ENCODE peak calls at places on chromosomes 6 and 20, in five cellular contexts. One of them, this sample, is unnamed.

GRCh38 chr6:169159331-169159730 is 94.3 kb downstream of the THBS2 start:
- DNase-seq in fibroblast of lung: no peak
- DNase-seq in H9: no peak
- DNase-seq in PC-3: no peak
- DNase-seq in mesenchymal stem cell: no peak
- DNase-seq in this sample: no peak

GRCh38 chr20:728022-728944 is 40.0 kb downstream of the SLC52A3 start:
- DNase-seq in fibroblast of lung: peak
- DNase-seq in H9: peak
- DNase-seq in PC-3: peak
- DNase-seq in mesenchymal stem cell: peak
- DNase-seq in this sample: peak

GRCh38 chr20:60062431-60063336 is 104.5 kb downstream of the CDH26 start:
- DNase-seq in fibroblast of lung: peak
- DNase-seq in H9: peak
- DNase-seq in PC-3: no peak
- DNase-seq in mesenchymal stem cell: peak
- DNase-seq in this sample: peak

GRCh38 chr20:33408313-33408712 is 7.0 kb upstream of the CDK5RAP1 start:
- DNase-seq in fibroblast of lung: no peak
- DNase-seq in H9: no peak
- DNase-seq in PC-3: no peak
- DNase-seq in mesenchymal stem cell: no peak
- DNase-seq in this sample: no peak

GRCh38 chr6:44286285-44286565 is 16.0 kb downstream of the TMEM151B start:
- DNase-seq in fibroblast of lung: no peak
- DNase-seq in H9: no peak
- DNase-seq in PC-3: no peak
- DNase-seq in mesenchymal stem cell: no peak
- DNase-seq in this sample: no peak

GRCh38 chr6:110566346-110567125 is 90.1 kb upstream of the SLC22A16 start:
- DNase-seq in fibroblast of lung: peak
- DNase-seq in H9: no peak
- DNase-seq in PC-3: no peak
- DNase-seq in mesenchymal stem cell: peak
- DNase-seq in this sample: peak

GRCh38 chr6:55180258-55180657 is 5.9 kb downstream of the HCRTR2 start:
- DNase-seq in fibroblast of lung: no peak
- DNase-seq in H9: no peak
- DNase-seq in PC-3: no peak
- DNase-seq in mesenchymal stem cell: no peak
- DNase-seq in this sample: no peak

GRCh38 chr20:6819599-6819998 is 52.1 kb downstream of the BMP2 start:
- DNase-seq in fibroblast of lung: no peak
- DNase-seq in H9: no peak
- DNase-seq in PC-3: peak
- DNase-seq in mesenchymal stem cell: peak
- DNase-seq in this sample: no peak

GRCh38 chr6:45426251-45426650 is 48.5 kb upstream of the SUPT3H start:
- DNase-seq in fibroblast of lung: no peak
- DNase-seq in H9: no peak
- DNase-seq in PC-3: no peak
- DNase-seq in mesenchymal stem cell: no peak
- DNase-seq in this sample: no peak

DNA sequence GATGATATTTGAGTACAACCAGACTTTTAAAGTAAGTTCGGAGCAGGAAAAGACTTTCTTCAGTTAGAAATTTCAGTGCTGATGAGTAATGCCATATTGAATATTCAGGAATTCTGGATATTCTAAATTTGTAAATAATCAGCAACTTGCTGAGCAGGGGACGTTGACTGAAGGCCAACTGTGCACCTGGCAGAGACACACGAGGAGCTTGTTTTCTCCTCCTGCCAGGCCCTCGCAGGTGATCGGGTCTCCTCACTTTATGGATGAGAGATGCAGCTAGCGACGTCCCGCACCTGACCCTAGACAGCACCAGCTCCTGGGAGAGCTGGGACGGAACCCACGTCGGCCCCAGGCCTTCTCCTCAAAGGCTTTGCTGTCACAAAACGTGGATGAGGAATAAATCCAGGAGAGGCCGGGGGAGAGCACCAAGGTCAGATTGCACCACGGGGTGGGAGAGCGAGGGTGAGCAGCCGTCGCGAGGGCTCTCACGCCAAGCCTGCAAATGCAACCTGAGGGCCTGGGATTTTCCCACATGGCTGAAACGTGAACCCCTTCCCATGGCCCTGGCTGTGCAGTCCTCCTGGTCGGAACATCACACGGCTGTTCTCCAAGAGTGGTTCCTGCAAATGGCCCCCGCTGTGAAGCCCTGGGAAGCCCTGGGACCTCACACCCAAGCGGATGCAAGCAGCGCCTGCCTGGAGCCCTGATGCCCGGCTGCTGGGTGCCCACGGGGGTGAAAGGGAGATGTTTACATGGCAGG is 45.5 kb downstream of the DLL1 start:
- DNase-seq in fibroblast of lung: no peak
- DNase-seq in H9: no peak
- DNase-seq in PC-3: no peak
- DNase-seq in mesenchymal stem cell: no peak
- DNase-seq in this sample: no peak
- H3K4me2 ChIP-seq in fibroblast of lung: no peak
- H3K4me2 ChIP-seq in H9: no peak
- H3K4me2 ChIP-seq in PC-3: no peak
- H3K4me2 ChIP-seq in mesenchymal stem cell: no peak
- H3K4me2 ChIP-seq in this sample: no peak

GRCh38 chr6:11201015-11201414 is 31.5 kb downstream of the NEDD9 start:
- DNase-seq in fibroblast of lung: no peak
- DNase-seq in H9: no peak
- DNase-seq in PC-3: no peak
- DNase-seq in mesenchymal stem cell: no peak
- DNase-seq in this sample: no peak

GRCh38 chr6:11200356-11200755 is 32.1 kb downstream of the NEDD9 start:
- DNase-seq in fibroblast of lung: no peak
- DNase-seq in H9: no peak
- DNase-seq in PC-3: no peak
- DNase-seq in mesenchymal stem cell: no peak
- DNase-seq in this sample: peak

GRCh38 chr6:11197846-11198245 is 34.6 kb downstream of the NEDD9 start:
- DNase-seq in fibroblast of lung: no peak
- DNase-seq in H9: no peak
- DNase-seq in PC-3: no peak
- DNase-seq in mesenchymal stem cell: no peak
- DNase-seq in this sample: no peak

GRCh38 chr6:11197175-11197535 is 35.3 kb downstream of the NEDD9 start:
- DNase-seq in fibroblast of lung: peak
- DNase-seq in H9: no peak
- DNase-seq in PC-3: no peak
- DNase-seq in mesenchymal stem cell: peak
- DNase-seq in this sample: peak

GRCh38 chr6:11198663-11199603 is 33.5 kb downstream of the NEDD9 start:
- DNase-seq in fibroblast of lung: no peak
- DNase-seq in H9: no peak
- DNase-seq in PC-3: no peak
- DNase-seq in mesenchymal stem cell: peak
- DNase-seq in this sample: peak
- H3K4me2 ChIP-seq in fibroblast of lung: peak
- H3K4me2 ChIP-seq in H9: no peak
- H3K4me2 ChIP-seq in PC-3: no peak
- H3K4me2 ChIP-seq in mesenchymal stem cell: no peak
- H3K4me2 ChIP-seq in this sample: no peak

GRCh38 chr6:34888441-34888820 is 589 bp upstream of the TAF11 start:
- DNase-seq in fibroblast of lung: peak
- DNase-seq in H9: no peak
- DNase-seq in PC-3: no peak
- DNase-seq in mesenchymal stem cell: no peak
- DNase-seq in this sample: no peak
- H3K4me2 ChIP-seq in fibroblast of lung: peak
- H3K4me2 ChIP-seq in H9: peak
- H3K4me2 ChIP-seq in PC-3: peak
- H3K4me2 ChIP-seq in mesenchymal stem cell: peak
- H3K4me2 ChIP-seq in this sample: peak

GRCh38 chr6:63649269-63649668 is 13.7 kb downstream of the PHF3 start:
- DNase-seq in fibroblast of lung: no peak
- DNase-seq in H9: no peak
- DNase-seq in PC-3: no peak
- DNase-seq in mesenchymal stem cell: peak
- DNase-seq in this sample: no peak
- H3K4me2 ChIP-seq in fibroblast of lung: no peak
- H3K4me2 ChIP-seq in H9: no peak
- H3K4me2 ChIP-seq in PC-3: peak
- H3K4me2 ChIP-seq in mesenchymal stem cell: no peak
- H3K4me2 ChIP-seq in this sample: no peak

GRCh38 chr6:93418113-93418447 is 1.3 kb downstream of the EPHA7 start:
- DNase-seq in fibroblast of lung: no peak
- DNase-seq in H9: no peak
- DNase-seq in PC-3: peak
- DNase-seq in mesenchymal stem cell: no peak
- DNase-seq in this sample: no peak

GRCh38 chr6:93419304-93420162 is at the start of gene EPHA7:
- DNase-seq in fibroblast of lung: peak
- DNase-seq in H9: peak
- DNase-seq in PC-3: peak
- DNase-seq in mesenchymal stem cell: peak
- DNase-seq in this sample: peak

GRCh38 chr6:93418448-93419303 is 683 bp downstream of the EPHA7 start:
- DNase-seq in fibroblast of lung: peak
- DNase-seq in H9: peak
- DNase-seq in PC-3: peak
- DNase-seq in mesenchymal stem cell: peak
- DNase-seq in this sample: peak

GRCh38 chr6:93416575-93417420 is 2.6 kb downstream of the EPHA7 start:
- DNase-seq in fibroblast of lung: peak
- DNase-seq in H9: peak
- DNase-seq in PC-3: peak
- DNase-seq in mesenchymal stem cell: peak
- DNase-seq in this sample: peak

DNA sequence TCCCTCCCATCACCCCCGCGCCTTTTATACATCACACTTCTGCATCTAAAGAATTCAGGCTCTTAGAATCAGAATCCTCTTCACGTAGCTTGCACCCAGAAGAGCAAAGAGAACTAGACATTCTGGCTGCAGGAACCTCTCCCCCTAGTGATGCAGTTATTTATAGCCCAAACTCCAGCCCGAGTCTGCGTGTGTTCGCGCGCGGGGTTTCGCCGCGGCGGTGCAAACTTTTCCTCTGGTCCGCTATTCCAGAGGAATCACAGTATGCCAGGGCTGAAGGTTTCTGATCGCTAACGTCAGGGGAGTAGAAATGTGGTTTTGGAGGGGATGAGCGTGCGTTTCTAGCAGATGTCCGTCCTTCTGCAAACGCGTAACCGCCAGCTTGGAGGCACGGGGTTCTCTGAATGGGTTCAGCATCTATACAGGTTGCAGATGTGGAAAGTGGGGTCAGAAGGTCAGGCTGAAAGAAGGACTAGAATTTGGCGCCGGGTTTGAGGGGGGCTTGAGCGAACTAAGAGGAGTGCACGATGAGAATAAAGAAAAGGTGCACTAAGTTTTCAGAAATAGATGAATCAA is 1.9 kb downstream of the EPHA7 start:
- DNase-seq in fibroblast of lung: peak
- DNase-seq in H9: no peak
- DNase-seq in PC-3: peak
- DNase-seq in mesenchymal stem cell: peak
- DNase-seq in this sample: peak
- H3K4me2 ChIP-seq in fibroblast of lung: no peak
- H3K4me2 ChIP-seq in H9: peak
- H3K4me2 ChIP-seq in PC-3: peak
- H3K4me2 ChIP-seq in mesenchymal stem cell: peak
- H3K4me2 ChIP-seq in this sample: peak

This sample was measured in astrocyte.